ENCODE peak calls at places on chromosomes 13 and 19, in five cellular contexts. One of them, this sample, is unnamed.

GRCh38 chr13:56906909-56907308 is 233.8 kb upstream of the PRR20A start:
- DNase-seq in mesenchymal stem cell: no peak
- DNase-seq in WTC11: no peak
- DNase-seq in NCI-H1105: no peak
- DNase-seq in cardiac muscle cell: no peak
- DNase-seq in this sample: no peak

GRCh38 chr19:48413879-48414623 is 20.6 kb downstream of the GRIN2D start:
- DNase-seq in mesenchymal stem cell: peak
- DNase-seq in WTC11: peak
- DNase-seq in NCI-H1105: no peak
- DNase-seq in cardiac muscle cell: no peak
- DNase-seq in this sample: peak

GRCh38 chr19:54507824-54508223 is 5.2 kb downstream of the LAIR2 start:
- DNase-seq in mesenchymal stem cell: no peak
- DNase-seq in WTC11: no peak
- DNase-seq in NCI-H1105: no peak
- DNase-seq in cardiac muscle cell: no peak
- DNase-seq in this sample: no peak

GRCh38 chr19:23049256-23049655 is 46.3 kb upstream of the ZNF728 start:
- DNase-seq in mesenchymal stem cell: no peak
- DNase-seq in WTC11: no peak
- DNase-seq in NCI-H1105: no peak
- DNase-seq in cardiac muscle cell: no peak
- DNase-seq in this sample: no peak

GRCh38 chr19:35211545-35212230 is 16.9 kb downstream of the FAM187B start:
- DNase-seq in mesenchymal stem cell: no peak
- DNase-seq in WTC11: no peak
- DNase-seq in NCI-H1105: no peak
- DNase-seq in cardiac muscle cell: no peak
- DNase-seq in this sample: no peak

GRCh38 chr19:40502647-40503046 is 35.8 kb downstream of the SPTBN4 start:
- DNase-seq in mesenchymal stem cell: no peak
- DNase-seq in WTC11: peak
- DNase-seq in NCI-H1105: no peak
- DNase-seq in cardiac muscle cell: no peak
- DNase-seq in this sample: peak

GRCh38 chr19:49971991-49972401 is 11.0 kb upstream of the SIGLEC11 start:
- DNase-seq in mesenchymal stem cell: no peak
- DNase-seq in WTC11: no peak
- DNase-seq in NCI-H1105: no peak
- DNase-seq in cardiac muscle cell: peak
- DNase-seq in this sample: no peak

GRCh38 chr19:49691243-49692101 is 556 bp downstream of the CPT1C start:
- DNase-seq in mesenchymal stem cell: peak
- DNase-seq in WTC11: peak
- DNase-seq in NCI-H1105: peak
- DNase-seq in cardiac muscle cell: peak
- DNase-seq in this sample: peak

GRCh38 chr19:36377541-36378178 is 1.3 kb downstream of the ZFP14 start:
- DNase-seq in mesenchymal stem cell: no peak
- DNase-seq in WTC11: no peak
- DNase-seq in NCI-H1105: no peak
- DNase-seq in cardiac muscle cell: no peak
- DNase-seq in this sample: no peak

GRCh38 chr13:28705734-28706133 is 13.0 kb downstream of the SLC46A3 start:
- DNase-seq in mesenchymal stem cell: peak
- DNase-seq in WTC11: no peak
- DNase-seq in NCI-H1105: no peak
- DNase-seq in cardiac muscle cell: no peak
- DNase-seq in this sample: no peak

GRCh38 chr13:76213423-76213904 is 577.3 kb downstream of the LMO7 start:
- DNase-seq in mesenchymal stem cell: no peak
- DNase-seq in WTC11: no peak
- DNase-seq in NCI-H1105: no peak
- DNase-seq in cardiac muscle cell: no peak
- DNase-seq in this sample: no peak

GRCh38 chr13:94112731-94113130 is 366.8 kb downstream of the DCT start:
- DNase-seq in mesenchymal stem cell: no peak
- DNase-seq in WTC11: no peak
- DNase-seq in NCI-H1105: no peak
- DNase-seq in cardiac muscle cell: no peak
- DNase-seq in this sample: no peak

GRCh38 chr19:45994989-45995714 is at the start of gene CCDC61:
- DNase-seq in mesenchymal stem cell: peak
- DNase-seq in WTC11: peak
- DNase-seq in NCI-H1105: peak
- DNase-seq in cardiac muscle cell: peak
- DNase-seq in this sample: peak

GRCh38 chr13:101434486-101434885 is 18.0 kb upstream of the ITGBL1 start:
- DNase-seq in mesenchymal stem cell: peak
- DNase-seq in WTC11: no peak
- DNase-seq in NCI-H1105: no peak
- DNase-seq in cardiac muscle cell: no peak
- DNase-seq in this sample: no peak

GRCh38 chr13:29713841-29714240 is 118.4 kb upstream of the SLC7A1 start:
- DNase-seq in mesenchymal stem cell: no peak
- DNase-seq in WTC11: no peak
- DNase-seq in NCI-H1105: no peak
- DNase-seq in cardiac muscle cell: no peak
- DNase-seq in this sample: no peak

GRCh38 chr19:16660763-16661479 is at the start of gene TMEM38A:
- DNase-seq in mesenchymal stem cell: peak
- DNase-seq in WTC11: peak
- DNase-seq in NCI-H1105: no peak
- DNase-seq in cardiac muscle cell: peak
- DNase-seq in this sample: peak

GRCh38 chr13:113064534-113065405 is 40.8 kb upstream of the F7 start:
- DNase-seq in mesenchymal stem cell: peak
- DNase-seq in WTC11: no peak
- DNase-seq in NCI-H1105: no peak
- DNase-seq in cardiac muscle cell: no peak
- DNase-seq in this sample: no peak

GRCh38 chr13:76271728-76272232 is 614.4 kb downstream of the KCTD12 start:
- DNase-seq in mesenchymal stem cell: no peak
- DNase-seq in WTC11: peak
- DNase-seq in NCI-H1105: no peak
- DNase-seq in cardiac muscle cell: no peak
- DNase-seq in this sample: peak

GRCh38 chr13:102440259-102440936 is 38.5 kb upstream of the FGF14 start:
- DNase-seq in mesenchymal stem cell: no peak
- DNase-seq in WTC11: no peak
- DNase-seq in NCI-H1105: peak
- DNase-seq in cardiac muscle cell: no peak
- DNase-seq in this sample: no peak

This sample was measured in ecto neural progenitor cell.